ENCODE peak calls at places on chromosomes 13 and 19, in five cellular contexts. H, Y, B, X and P are unnamed samples.

GRCh38 chr19:33728141-33728540 is 68.5 kb upstream of the KCTD15 start:
- DNase-seq in H (no peak), Y (no peak), B (no peak), X (no peak), P (no peak)

GRCh38 chr19:4657262-4657661 is 12.9 kb downstream of the MYDGF start:
- DNase-seq in H (no peak), Y (no peak), B (no peak), X (no peak), P (no peak)

GRCh38 chr19:610801-611505 is 21.3 kb downstream of the HCN2 start:
- DNase-seq in H (peak), Y (no peak), B (peak), X (no peak), P (no peak)

GRCh38 chr13:63554157-63554556 is 2138.5 kb upstream of the PCDH20 start:
- DNase-seq in H (no peak), Y (no peak), B (no peak), X (no peak), P (no peak)

GRCh38 chr19:32388393-32388724 is 17.2 kb upstream of the DPY19L3 start:
- DNase-seq in H (no peak), Y (no peak), B (no peak), X (no peak), P (no peak)

GRCh38 chr13:110396913-110397379 is 89.9 kb downstream of the COL4A2 start:
- DNase-seq in H (peak), Y (no peak), B (no peak), X (no peak), P (no peak)

GRCh38 chr13:76516013-76516412 is 370.2 kb downstream of the KCTD12 start:
- DNase-seq in H (no peak), Y (no peak), B (no peak), X (no peak), P (no peak)

GRCh38 chr13:49213997-49214916 is 5.9 kb upstream of the MLNR start:
- DNase-seq in H (no peak), Y (no peak), B (no peak), X (no peak), P (no peak)

GRCh38 chr19:41886761-41887710 is 4.1 kb downstream of the ARHGEF1 start:
- DNase-seq in H (no peak), Y (no peak), B (peak), X (no peak), P (no peak)

GRCh38 chr13:78978381-78978998 is 319.5 kb upstream of the OBI1 start:
- DNase-seq in H (no peak), Y (peak), B (no peak), X (no peak), P (no peak)

GRCh38 chr19:3275068-3275582 is 50.7 kb downstream of the CELF5 start:
- DNase-seq in H (no peak), Y (no peak), B (no peak), X (no peak), P (no peak)

GRCh38 chr19:40221858-40222619 is 3.9 kb upstream of the TTC9B start:
- DNase-seq in H (peak), Y (peak), B (peak), X (peak), P (no peak)

GRCh38 chr19:54100560-54100959 is at the start of gene OSCAR:
- DNase-seq in H (no peak), Y (no peak), B (no peak), X (no peak), P (no peak)

GRCh38 chr19:46515290-46515609 is 19.6 kb upstream of the PNMA8B start:
- DNase-seq in H (no peak), Y (no peak), B (no peak), X (no peak), P (no peak)

GRCh38 chr13:31322025-31322424 is 122.2 kb downstream of the B3GLCT start:
- DNase-seq in H (peak), Y (no peak), B (no peak), X (no peak), P (no peak)

GRCh38 chr13:36432106-36432544 is at the start of gene CCNA1:
- DNase-seq in H (peak), Y (no peak), B (no peak), X (no peak), P (peak)

GRCh38 chr19:18879579-18880373 is 16.2 kb downstream of the CERS1 start:
- DNase-seq in H (no peak), Y (no peak), B (no peak), X (no peak), P (no peak)

GRCh38 chr19:51627491-51628138 is 2.6 kb downstream of the SIGLEC5 start:
- DNase-seq in H (no peak), Y (no peak), B (no peak), X (no peak), P (no peak)

GRCh38 chr19:480016-480855 is 16.1 kb upstream of the MADCAM1 start:
- DNase-seq in H (peak), Y (no peak), B (no peak), X (no peak), P (no peak)

GRCh38 chr19:6736917-6737283 is 480 bp downstream of the GPR108 start:
- DNase-seq in H (no peak), Y (no peak), B (no peak), X (no peak), P (no peak)

GRCh38 chr13:78714717-78715116 is 55.8 kb upstream of the OBI1 start:
- DNase-seq in H (no peak), Y (no peak), B (no peak), X (no peak), P (no peak)

GRCh38 chr19:36060430-36060829 is 5.7 kb downstream of the WDR62 start:
- DNase-seq in H (peak), Y (no peak), B (no peak), X (no peak), P (no peak)